ENCODE peak calls at places on chromosomes 7 and 10, in eight cellular contexts. Y, Q, D, W, B, A, U and V are unnamed samples.

GRCh38 chr10:77388571-77388970 is 249.0 kb downstream of the KCNMA1 start:
- DNase-seq in U (no peak), A (no peak), B (no peak), Y (no peak), W (no peak), D (no peak), Q (no peak), V (no peak)

GRCh38 chr10:86372785-86373239 is 6.2 kb upstream of the GRID1 start:
- DNase-seq in W (peak), U (peak), D (no peak), A (no peak), Y (no peak), B (no peak), Q (no peak), V (no peak)

GRCh38 chr7:70775570-70776156 is 356.3 kb upstream of the GALNT17 start:
- DNase-seq in D (no peak), U (no peak), B (peak), Q (peak), Y (no peak), A (no peak), W (no peak), V (no peak)

GRCh38 chr7:108415821-108416536 is 40.3 kb downstream of the NRCAM start:
- DNase-seq in B (peak), W (no peak), D (no peak), A (peak), U (peak), Q (peak), Y (no peak), V (no peak)

GRCh38 chr10:59234814-59235429 is 58.5 kb downstream of the PHYHIPL start:
- DNase-seq in B (peak), Q (peak), W (no peak), U (no peak), A (no peak), D (no peak), Y (no peak), V (no peak)

GRCh38 chr10:56874950-56875349 is 513.9 kb upstream of the ZWINT start:
- DNase-seq in W (no peak), U (no peak), Y (no peak), B (no peak), A (no peak), Q (peak), D (no peak), V (no peak)

GRCh38 chr10:21502371-21502765 is 23.1 kb downstream of the SKIDA1 start:
- DNase-seq in Y (no peak), W (no peak), Q (no peak), A (no peak), B (no peak), U (no peak), D (no peak), V (no peak)

GRCh38 chr7:138958026-138958956 is 22.9 kb downstream of the KIAA1549 start:
- DNase-seq in W (no peak), A (peak), Y (no peak), B (peak), Q (peak), D (no peak), U (no peak), V (no peak)

GRCh38 chr10:120453886-120454285 is 3.1 kb upstream of the PLPP4 start:
- DNase-seq in A (no peak), D (no peak), W (no peak), Q (no peak), Y (no peak), U (no peak), B (no peak), V (no peak)

GRCh38 chr7:36400023-36400422 is 10.4 kb downstream of the ANLN start:
- DNase-seq in A (no peak), Q (no peak), Y (no peak), B (peak), U (no peak), W (no peak), D (no peak), V (no peak)

GRCh38 chr7:135748770-135749169 is at the start of gene FAM180A:
- DNase-seq in U (no peak), B (no peak), Y (peak), A (no peak), Q (peak), W (no peak), D (peak), V (no peak)

GRCh38 chr7:131654668-131655326 is 98.4 kb upstream of the PODXL start:
- DNase-seq in Y (peak), A (peak), U (peak), Q (peak), W (peak), D (peak), B (peak), V (peak)

GRCh38 chr7:1853619-1854520 is 183.8 kb downstream of the ELFN1 start:
- DNase-seq in Q (no peak), A (no peak), B (no peak), U (no peak), W (peak), D (no peak), Y (no peak), V (no peak)

GRCh38 chr10:130179640-130180039 is 43.4 kb downstream of the GLRX3 start:
- DNase-seq in B (peak), U (no peak), Y (no peak), A (peak), W (no peak), D (no peak), Q (peak), V (no peak)

GRCh38 chr10:1841759-1842158 is 104.4 kb upstream of the ADARB2 start:
- DNase-seq in Y (no peak), U (no peak), Q (no peak), B (no peak), W (no peak), D (no peak), A (no peak), V (no peak)

GRCh38 chr10:49110684-49111319 is 4.5 kb downstream of the VSTM4 start:
- DNase-seq in D (no peak), W (no peak), Y (no peak), A (no peak), B (no peak), Q (no peak), U (no peak), V (no peak)

GRCh38 chr10:58886390-58886789 is 290.1 kb upstream of the PHYHIPL start:
- DNase-seq in W (no peak), B (no peak), U (no peak), Y (no peak), Q (no peak), D (no peak), A (no peak), V (no peak)

GRCh38 chr10:60480865-60481563 is 91.3 kb upstream of the ANK3 start:
- DNase-seq in W (no peak), B (peak), U (peak), Y (no peak), Q (peak), D (no peak), A (peak), V (no peak)

GRCh38 chr7:7772385-7772784 is 54.0 kb upstream of the RPA3 start:
- DNase-seq in W (no peak), U (no peak), Y (no peak), A (peak), Q (peak), B (peak), D (no peak), V (no peak)

GRCh38 chr10:122279725-122280141 is 8.6 kb downstream of the BTBD16 start:
- DNase-seq in D (no peak), U (no peak), Y (no peak), Q (peak), W (no peak), B (peak), A (peak), V (no peak)

GRCh38 chr7:52500796-52501195 is 534.6 kb upstream of the POM121L12 start:
- DNase-seq in W (no peak), D (no peak), A (peak), Q (peak), U (no peak), Y (no peak), B (no peak), V (no peak)

GRCh38 chr10:93494494-93494893 is 1.9 kb upstream of the CEP55 start:
- DNase-seq in W (no peak), Q (no peak), D (no peak), Y (no peak), B (no peak), A (no peak), U (no peak), V (no peak)

GRCh38 chr7:112505495-112505894 is 24.7 kb downstream of the LSMEM1 start:
- DNase-seq in B (peak), U (no peak), A (no peak), W (no peak), Y (no peak), Q (no peak), D (no peak), V (no peak)

GRCh38 chr10:20990604-20991003 is 93.5 kb upstream of the NEBL start:
- DNase-seq in D (no peak), B (peak), Y (no peak), U (no peak), A (peak), W (no peak), Q (peak), V (no peak)

GRCh38 chr7:8817448-8818036 is 384.1 kb downstream of the NXPH1 start:
- DNase-seq in Q (no peak), Y (no peak), B (no peak), D (no peak), A (no peak), U (no peak), W (no peak), V (no peak)

GRCh38 chr7:21616796-21617436 is 74.1 kb downstream of the DNAH11 start:
- DNase-seq in Q (peak), D (no peak), U (no peak), W (no peak), A (peak), B (peak), Y (no peak), V (no peak)

GRCh38 chr10:25875555-25876165 is 58.4 kb upstream of the MYO3A start:
- DNase-seq in A (peak), U (peak), B (peak), W (peak), Q (peak), D (no peak), Y (peak), V (peak)

GRCh38 chr10:71161429-71161828 is 50.9 kb upstream of the UNC5B start:
- DNase-seq in B (peak), Q (peak), W (no peak), Y (no peak), A (no peak), U (no peak), D (no peak), V (no peak)

GRCh38 chr7:17401806-17402627 is 103.6 kb downstream of the AHR start:
- DNase-seq in B (no peak), D (no peak), A (no peak), W (no peak), Y (no peak), Q (no peak), U (no peak), V (no peak)

GRCh38 chr10:91300011-91300575 is 79.6 kb downstream of the PCGF5 start:
- DNase-seq in Q (no peak), A (no peak), B (no peak), Y (no peak), U (no peak), D (no peak), W (no peak), V (no peak)

GRCh38 chr10:12448729-12449391 is 99.5 kb downstream of the CAMK1D start:
- DNase-seq in Y (peak), A (peak), B (peak), W (no peak), Q (peak), U (no peak), D (peak), V (no peak)

GRCh38 chr10:11629731-11630130 is 18.3 kb upstream of the USP6NL start:
- DNase-seq in B (no peak), Q (no peak), W (no peak), U (no peak), Y (no peak), D (no peak), A (no peak), V (no peak)

GRCh38 chr7:121562274-121562673 is 166.2 kb upstream of the FAM3C start:
- DNase-seq in D (no peak), B (peak), A (no peak), Q (no peak), U (no peak), W (no peak), Y (no peak), V (no peak)

GRCh38 chr7:121561717-121562116 is 165.6 kb upstream of the FAM3C start:
- DNase-seq in A (no peak), Q (no peak), W (no peak), B (peak), D (no peak), Y (no peak), U (no peak), V (no peak)

GRCh38 chr7:121557034-121557892 is 161.2 kb upstream of the FAM3C start:
- DNase-seq in Q (peak), U (no peak), A (no peak), W (no peak), D (no peak), B (no peak), Y (no peak), V (no peak)

GRCh38 chr7:121558288-121558687 is 162.2 kb upstream of the FAM3C start:
- DNase-seq in W (no peak), A (no peak), D (no peak), U (no peak), B (no peak), Y (no peak), Q (no peak), V (no peak)

DNA sequence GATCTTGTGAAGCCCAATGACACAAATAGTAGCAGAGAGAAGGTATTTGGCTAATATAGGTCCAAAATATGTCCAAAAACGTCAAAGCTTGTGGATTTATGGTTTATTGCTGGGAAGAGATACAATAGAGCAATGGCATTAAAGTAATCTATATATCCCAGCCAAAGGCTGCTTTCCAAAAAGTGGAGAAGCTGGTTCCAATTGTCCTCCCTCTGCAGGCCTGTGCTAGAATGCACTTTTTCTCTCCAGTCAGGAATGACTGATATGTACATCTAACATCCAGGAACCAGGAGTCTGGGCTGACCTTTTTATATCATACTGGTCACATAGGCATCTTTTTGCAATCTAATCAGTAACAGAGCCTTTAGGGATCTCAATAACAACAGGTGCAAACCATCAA is 167.1 kb upstream of the FAM3C start:
- DNase-seq in U (no peak), W (no peak), A (no peak), D (no peak), Q (peak), Y (no peak), B (peak), V (no peak)
- TF ChIP-seq CTCF in U (no peak), W (no peak), A (peak), D (no peak), Q (peak), Y (no peak), B (peak), V (no peak)

GRCh38 chr10:69848454-69848853 is 46.7 kb downstream of the COL13A1 start:
- DNase-seq in Y (no peak), A (no peak), Q (no peak), U (no peak), W (no peak), B (no peak), D (no peak), V (no peak)
- TF ChIP-seq CTCF in Y (no peak), A (no peak), Q (no peak), U (no peak), W (no peak), B (no peak), D (no peak), V (no peak)

DNA sequence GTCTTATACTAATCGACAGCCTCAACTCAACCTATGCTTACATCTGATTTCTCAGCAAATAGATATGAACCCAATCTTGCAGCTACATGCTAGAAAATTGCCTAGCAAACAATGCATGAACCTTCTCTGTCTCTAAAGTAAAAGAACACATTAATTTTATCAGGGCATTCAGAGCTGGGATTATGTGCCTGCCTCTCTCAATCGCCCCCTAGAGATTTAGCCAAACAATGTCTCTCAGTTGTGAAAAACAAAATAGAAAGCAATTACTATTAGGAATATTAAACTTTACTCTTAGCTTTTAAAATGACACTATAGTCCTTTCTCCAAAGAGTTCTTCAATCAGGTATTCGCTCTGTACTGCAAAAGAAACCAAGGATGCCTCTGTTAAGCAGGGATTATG is 737.1 kb downstream of the PARD3 start:
- DNase-seq in D (no peak), A (no peak), Q (no peak), U (no peak), Y (no peak), B (peak), W (no peak), V (no peak)
- TF ChIP-seq CTCF in D (no peak), A (no peak), Q (no peak), U (no peak), Y (no peak), B (peak), W (no peak), V (no peak)

GRCh38 chr7:142098004-142098403 is 13.5 kb upstream of the MGAM2 start:
- DNase-seq in B (no peak), Q (no peak), D (no peak), U (no peak), W (no peak), Y (no peak), A (no peak), V (no peak)

GRCh38 chr7:142094861-142095260 is 16.7 kb upstream of the MGAM2 start:
- DNase-seq in Q (peak), D (no peak), B (no peak), U (no peak), W (no peak), Y (no peak), A (no peak), V (no peak)

GRCh38 chr7:142104550-142105527 is 6.7 kb upstream of the MGAM2 start:
- DNase-seq in W (no peak), A (peak), D (no peak), Q (peak), U (no peak), B (peak), Y (no peak), V (no peak)

GRCh38 chr7:142097571-142097970 is 13.9 kb upstream of the MGAM2 start:
- DNase-seq in Y (no peak), U (no peak), A (no peak), D (no peak), W (no peak), Q (no peak), B (no peak), V (no peak)

GRCh38 chr7:142100634-142101033 is 10.9 kb upstream of the MGAM2 start:
- DNase-seq in U (no peak), Y (no peak), D (no peak), Q (no peak), W (no peak), B (no peak), A (no peak), V (no peak)
- TF ChIP-seq CTCF in U (no peak), Y (no peak), D (no peak), Q (no peak), W (no peak), B (no peak), A (no peak), V (no peak)

GRCh38 chr10:35780970-35781642 is 139.0 kb upstream of the FZD8 start:
- DNase-seq in D (no peak), W (no peak), A (no peak), Q (peak), U (no peak), Y (no peak), B (peak), V (no peak)

GRCh38 chr10:35783305-35783838 is 141.3 kb upstream of the FZD8 start:
- DNase-seq in D (no peak), Y (no peak), B (peak), A (peak), Q (peak), W (no peak), U (no peak), V (no peak)

GRCh38 chr10:35778344-35778743 is 136.2 kb upstream of the FZD8 start:
- DNase-seq in U (no peak), A (no peak), W (no peak), D (no peak), Y (no peak), B (peak), Q (no peak), V (no peak)

GRCh38 chr10:35784751-35785150 is 142.7 kb upstream of the FZD8 start:
- DNase-seq in B (no peak), U (no peak), D (no peak), Q (no peak), W (no peak), Y (peak), A (no peak), V (no peak)

DNA sequence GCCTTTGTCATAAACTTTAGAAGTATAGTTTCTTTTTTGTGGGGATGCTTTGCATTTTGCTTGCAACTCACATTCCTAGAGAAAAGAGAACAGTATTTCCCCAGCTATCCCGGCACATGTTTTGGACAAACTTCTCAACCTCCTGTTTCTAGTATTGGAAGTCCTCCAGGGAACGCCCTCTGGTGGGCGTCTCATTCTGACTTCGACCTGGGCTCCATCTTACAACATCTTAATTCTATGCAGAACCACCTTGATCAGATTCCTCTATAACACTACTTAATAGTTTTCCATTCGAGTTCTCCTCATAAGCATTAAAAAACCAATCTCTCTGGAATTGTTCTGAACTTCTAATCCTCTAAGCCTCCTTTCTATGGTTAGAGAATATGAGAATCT is 139.5 kb upstream of the FZD8 start:
- DNase-seq in Y (no peak), U (no peak), Q (peak), D (no peak), B (peak), A (no peak), W (no peak), V (no peak)
- TF ChIP-seq CTCF in Y (no peak), U (no peak), Q (peak), D (no peak), B (peak), A (no peak), W (no peak), V (no peak)

GRCh38 chr7:99406557-99406956 is 1.8 kb downstream of the PDAP1 start:
- DNase-seq in D (no peak), A (no peak), W (no peak), U (no peak), B (no peak), Y (no peak), Q (no peak), V (no peak)
- TF ChIP-seq CTCF in D (no peak), A (no peak), W (no peak), U (no peak), B (no peak), Y (no peak), Q (no peak), V (no peak)

GRCh38 chr10:75244487-75245353 is 9.0 kb upstream of the COMTD1 start:
- DNase-seq in Y (no peak), B (no peak), A (no peak), W (peak), D (no peak), Q (no peak), U (no peak), V (no peak)
- TF ChIP-seq CTCF in Y (no peak), B (no peak), A (no peak), W (no peak), D (no peak), Q (no peak), U (no peak), V (no peak)